ENCODE peak calls at places on chromosomes 13 and 19, in seven cellular contexts. B, Y, P, A, T, G and S are unnamed samples.

GRCh38 chr13:109737606-109738005 is 48.8 kb downstream of the IRS2 start:
- DNase-seq in B (no peak), Y (no peak), P (peak), A (no peak), T (no peak), G (no peak), S (no peak)

GRCh38 chr19:14450168-14450874 is 17.2 kb downstream of the PKN1 start:
- DNase-seq in B (no peak), Y (no peak), P (peak), A (no peak), T (peak), G (peak), S (no peak)

GRCh38 chr13:74528751-74529513 is 394.7 kb upstream of the KLF12 start:
- DNase-seq in B (no peak), Y (no peak), P (no peak), A (no peak), T (no peak), G (no peak), S (no peak)

GRCh38 chr13:95150555-95150954 is 150.7 kb downstream of the ABCC4 start:
- DNase-seq in B (no peak), Y (no peak), P (no peak), A (no peak), T (no peak), G (no peak), S (no peak)

GRCh38 chr19:38944981-38945506 is 14.3 kb downstream of the MRPS12 start:
- DNase-seq in B (no peak), Y (no peak), P (no peak), A (no peak), T (no peak), G (no peak), S (no peak)

GRCh38 chr19:9939301-9939913 is 3.1 kb upstream of the OLFM2 start:
- DNase-seq in B (no peak), Y (no peak), P (peak), A (no peak), T (peak), G (no peak), S (no peak)

GRCh38 chr19:18847516-18848463 is 16.0 kb downstream of the UPF1 start:
- DNase-seq in B (no peak), Y (no peak), P (peak), A (no peak), T (no peak), G (no peak), S (no peak)

GRCh38 chr13:31380728-31381127 is 181.0 kb downstream of the B3GLCT start:
- DNase-seq in B (no peak), Y (no peak), P (no peak), A (no peak), T (no peak), G (no peak), S (no peak)